ENCODE peak calls at places on chromosomes 6 and 20, in four cellular contexts. One of them, this sample, is unnamed.
A peak's percentile ranks its signal among the peaks of the same experiment; 100 is the strongest.

GRCh38 chr6:42071881-42072583 is 21.7 kb downstream of the TAF8 start:
- DNase-seq in brain microvascular endothelial cell: no peak
- DNase-seq in esophagus squamous epithelium: no peak
- DNase-seq in fibroblast of pulmonary artery: no peak
- DNase-seq in this sample: no peak

GRCh38 chr6:67433124-67433523 is 1202.0 kb upstream of the ADGRB3 start:
- DNase-seq in fibroblast of pulmonary artery: peak; percentile 9
- DNase-seq in esophagus squamous epithelium: no peak
- DNase-seq in brain microvascular endothelial cell: no peak
- DNase-seq in this sample: no peak

GRCh38 chr6:15369838-15370237 is 124.0 kb downstream of the JARID2 start:
- DNase-seq in brain microvascular endothelial cell: no peak
- DNase-seq in esophagus squamous epithelium: no peak
- DNase-seq in fibroblast of pulmonary artery: no peak
- DNase-seq in this sample: no peak

GRCh38 chr6:11367638-11368199 is 135.3 kb upstream of the NEDD9 start:
- DNase-seq in esophagus squamous epithelium: no peak
- DNase-seq in brain microvascular endothelial cell: no peak
- DNase-seq in fibroblast of pulmonary artery: no peak
- DNase-seq in this sample: no peak

GRCh38 chr6:162050579-162050978 is 677.0 kb downstream of the PRKN start:
- DNase-seq in fibroblast of pulmonary artery: no peak
- DNase-seq in brain microvascular endothelial cell: no peak
- DNase-seq in esophagus squamous epithelium: no peak
- DNase-seq in this sample: no peak

GRCh38 chr6:152380351-152380767 is 256.8 kb downstream of the SYNE1 start:
- DNase-seq in esophagus squamous epithelium: no peak
- DNase-seq in fibroblast of pulmonary artery: peak; percentile 85
- DNase-seq in brain microvascular endothelial cell: peak; percentile 76
- DNase-seq in this sample: peak; percentile 74

GRCh38 chr6:21593927-21594421 is 423 bp downstream of the SOX4 start:
- DNase-seq in brain microvascular endothelial cell: peak; percentile 54
- DNase-seq in fibroblast of pulmonary artery: peak; percentile 74
- DNase-seq in esophagus squamous epithelium: no peak
- DNase-seq in this sample: no peak

GRCh38 chr6:14827366-14827765 is 418.5 kb upstream of the JARID2 start:
- DNase-seq in esophagus squamous epithelium: no peak
- DNase-seq in brain microvascular endothelial cell: no peak
- DNase-seq in fibroblast of pulmonary artery: no peak
- DNase-seq in this sample: no peak

GRCh38 chr6:150620763-150621162 is 21.1 kb downstream of the PLEKHG1 start:
- DNase-seq in brain microvascular endothelial cell: no peak
- DNase-seq in fibroblast of pulmonary artery: no peak
- DNase-seq in esophagus squamous epithelium: no peak
- DNase-seq in this sample: no peak

GRCh38 chr6:32847004-32847403 is 3.2 kb upstream of the PSMB8 start:
- DNase-seq in fibroblast of pulmonary artery: no peak
- DNase-seq in esophagus squamous epithelium: no peak
- DNase-seq in brain microvascular endothelial cell: no peak
- DNase-seq in this sample: no peak

GRCh38 chr20:48635361-48635760 is 192.4 kb downstream of the PREX1 start:
- DNase-seq in brain microvascular endothelial cell: no peak
- DNase-seq in esophagus squamous epithelium: no peak
- DNase-seq in fibroblast of pulmonary artery: no peak
- DNase-seq in this sample: no peak

GRCh38 chr6:160438481-160438880 is 90.3 kb downstream of the SLC22A3 start:
- DNase-seq in brain microvascular endothelial cell: no peak
- DNase-seq in fibroblast of pulmonary artery: no peak
- DNase-seq in esophagus squamous epithelium: no peak
- DNase-seq in this sample: no peak

GRCh38 chr6:18242062-18242851 is 22.1 kb downstream of the DEK start:
- DNase-seq in brain microvascular endothelial cell: peak; percentile 92
- DNase-seq in esophagus squamous epithelium: no peak
- DNase-seq in fibroblast of pulmonary artery: peak; percentile 90
- DNase-seq in this sample: peak; percentile 31

GRCh38 chr6:1347187-1347560 is 35.3 kb downstream of the FOXQ1 start:
- DNase-seq in brain microvascular endothelial cell: no peak
- DNase-seq in fibroblast of pulmonary artery: no peak
- DNase-seq in esophagus squamous epithelium: no peak
- DNase-seq in this sample: no peak

GRCh38 chr20:33668791-33669155 is 2.0 kb downstream of the ACTL10 start:
- DNase-seq in esophagus squamous epithelium: no peak
- DNase-seq in brain microvascular endothelial cell: no peak
- DNase-seq in fibroblast of pulmonary artery: no peak
- DNase-seq in this sample: no peak

GRCh38 chr20:33664762-33665144 is 2.0 kb upstream of the ACTL10 start:
- DNase-seq in fibroblast of pulmonary artery: no peak
- DNase-seq in esophagus squamous epithelium: no peak
- DNase-seq in brain microvascular endothelial cell: no peak
- DNase-seq in this sample: no peak

GRCh38 chr20:33667245-33668086 is 723 bp downstream of the ACTL10 start:
- DNase-seq in fibroblast of pulmonary artery: peak; percentile 79
- DNase-seq in brain microvascular endothelial cell: peak; percentile 54
- DNase-seq in esophagus squamous epithelium: no peak
- DNase-seq in this sample: no peak

GRCh38 chr20:33668087-33668790 is 1.5 kb downstream of the ACTL10 start:
- DNase-seq in brain microvascular endothelial cell: no peak
- DNase-seq in fibroblast of pulmonary artery: no peak
- DNase-seq in esophagus squamous epithelium: no peak
- DNase-seq in this sample: no peak

GRCh38 chr20:33666293-33667244 is at the start of gene ACTL10:
- DNase-seq in brain microvascular endothelial cell: peak; percentile 98
- DNase-seq in esophagus squamous epithelium: peak; percentile 80
- DNase-seq in fibroblast of pulmonary artery: peak; percentile 99
- DNase-seq in this sample: peak; percentile 79
- H3K4me3 ChIP-seq in brain microvascular endothelial cell: peak within 1 kb of the TSS; percentile 57
- H3K4me3 ChIP-seq in esophagus squamous epithelium: peak within 1 kb of the TSS; percentile 62
- H3K4me3 ChIP-seq in fibroblast of pulmonary artery: peak within 1 kb of the TSS; percentile 56
- H3K4me3 ChIP-seq in this sample: peak within 1 kb of the TSS; percentile 58

GRCh38 chr6:148345176-148345575 is 2.5 kb downstream of the SASH1 start:
- DNase-seq in brain microvascular endothelial cell: no peak
- DNase-seq in fibroblast of pulmonary artery: no peak
- DNase-seq in esophagus squamous epithelium: no peak
- DNase-seq in this sample: no peak

GRCh38 chr6:148343028-148343374 is 363 bp downstream of the SASH1 start:
- DNase-seq in fibroblast of pulmonary artery: no peak
- DNase-seq in esophagus squamous epithelium: no peak
- DNase-seq in brain microvascular endothelial cell: no peak
- DNase-seq in this sample: no peak

GRCh38 chr6:148345578-148345977 is 2.9 kb downstream of the SASH1 start:
- DNase-seq in esophagus squamous epithelium: no peak
- DNase-seq in fibroblast of pulmonary artery: no peak
- DNase-seq in brain microvascular endothelial cell: no peak
- DNase-seq in this sample: no peak

GRCh38 chr6:148342146-148343027 is at the start of gene SASH1:
- DNase-seq in fibroblast of pulmonary artery: peak; percentile 87
- DNase-seq in esophagus squamous epithelium: no peak
- DNase-seq in brain microvascular endothelial cell: peak; percentile 55
- DNase-seq in this sample: no peak

DNA sequence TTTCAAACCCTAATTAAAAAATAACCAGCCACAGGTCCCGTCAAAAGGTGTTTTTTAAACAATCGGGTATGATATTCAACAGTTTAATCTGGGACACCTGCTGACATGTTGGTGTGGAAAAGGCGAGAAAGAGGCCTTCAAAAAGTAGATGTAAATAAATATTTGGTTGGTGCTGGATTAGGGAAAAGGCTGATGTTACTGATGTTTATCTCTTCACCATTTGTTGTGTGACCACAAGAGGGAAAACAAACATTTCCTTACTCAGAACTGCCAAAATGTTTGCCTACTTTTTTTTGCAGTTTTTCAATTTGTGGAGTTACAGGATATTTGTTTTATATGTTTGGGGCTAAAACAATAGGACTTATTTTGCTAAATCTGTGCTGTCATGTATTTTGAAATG is 745 bp downstream of the SASH1 start:
- DNase-seq in esophagus squamous epithelium: no peak
- DNase-seq in brain microvascular endothelial cell: no peak
- DNase-seq in fibroblast of pulmonary artery: no peak
- DNase-seq in this sample: no peak
- TF ChIP-seq CTCF in esophagus squamous epithelium: no peak
- TF ChIP-seq CTCF in brain microvascular endothelial cell: no peak
- TF ChIP-seq CTCF in fibroblast of pulmonary artery: peak; percentile 24
- TF ChIP-seq CTCF in this sample: no peak

GRCh38 chr20:58649288-58650180 is 1.5 kb upstream of the STX16 start:
- DNase-seq in esophagus squamous epithelium: no peak
- DNase-seq in fibroblast of pulmonary artery: no peak
- DNase-seq in brain microvascular endothelial cell: no peak
- DNase-seq in this sample: no peak
- H3K4me3 ChIP-seq in esophagus squamous epithelium: peak overlapping the region; percentile 86
- H3K4me3 ChIP-seq in fibroblast of pulmonary artery: no peak overlapping the region
- H3K4me3 ChIP-seq in brain microvascular endothelial cell: peak overlapping the region; percentile 35
- H3K4me3 ChIP-seq in this sample: no peak overlapping the region

GRCh38 chr20:58622671-58623578 is 28.2 kb upstream of the STX16 start:
- DNase-seq in esophagus squamous epithelium: no peak
- DNase-seq in brain microvascular endothelial cell: peak; percentile 39
- DNase-seq in fibroblast of pulmonary artery: no peak
- DNase-seq in this sample: no peak
- TF ChIP-seq CTCF in esophagus squamous epithelium: no peak
- TF ChIP-seq CTCF in brain microvascular endothelial cell: peak; percentile 10
- TF ChIP-seq CTCF in fibroblast of pulmonary artery: no peak
- TF ChIP-seq CTCF in this sample: no peak